ENCODE peak calls at places on chromosomes 2 and 18, in six cellular contexts. V, A, Y, L, X and G are unnamed samples.

GRCh38 chr18:55422456-55423185 is 165.4 kb downstream of the TCF4 start:
- ATAC-seq in V (no peak), A (no peak), Y (no peak), L (no peak), X (no peak), G (peak; percentile 35)

GRCh38 chr2:10347559-10347941 is 44.8 kb downstream of the HPCAL1 start:
- ATAC-seq in V (peak; percentile 68), A (no peak), Y (no peak), L (no peak), X (no peak), G (no peak)

GRCh38 chr18:63237911-63238710 is 81.5 kb downstream of the BCL2 start:
- ATAC-seq in V (peak; percentile 76), A (no peak), Y (peak; percentile 72), L (peak; percentile 85), X (peak; percentile 93), G (peak; percentile 82)

GRCh38 chr2:53896864-53897263 is 37.1 kb upstream of the GPR75 start:
- ATAC-seq in V (no peak), A (no peak), Y (no peak), L (no peak), X (peak; percentile 61), G (no peak)

GRCh38 chr2:65390134-65390533 is 42.3 kb downstream of the SPRED2 start:
- ATAC-seq in V (no peak), A (no peak), Y (peak; percentile 31), L (peak; percentile 38), X (no peak), G (no peak)

GRCh38 chr18:3411854-3412268 is 38.1 kb upstream of the TGIF1 start:
- ATAC-seq in V (peak; percentile 81), A (no peak), Y (peak; percentile 16), L (peak; percentile 89), X (no peak), G (peak; percentile 63)

GRCh38 chr2:106085441-106085911 is 108.6 kb downstream of the UXS1 start:
- ATAC-seq in V (peak; percentile 55), A (peak; percentile 96), Y (peak; percentile 81), L (peak; percentile 92), X (peak; percentile 96), G (no peak)

GRCh38 chr2:43355399-43355798 is 129.0 kb upstream of the ZFP36L2 start:
- ATAC-seq in V (no peak), A (no peak), Y (no peak), L (no peak), X (no peak), G (no peak)

GRCh38 chr2:227150222-227150936 is 13.6 kb downstream of the COL4A4 start:
- ATAC-seq in V (no peak), A (no peak), Y (no peak), L (no peak), X (no peak), G (no peak)

GRCh38 chr18:12839057-12839525 is 44.9 kb downstream of the PTPN2 start:
- ATAC-seq in V (no peak), A (no peak), Y (no peak), L (no peak), X (no peak), G (no peak)

GRCh38 chr2:191246820-191247380 is 1.7 kb downstream of the MYO1B start:
- ATAC-seq in V (no peak), A (no peak), Y (no peak), L (no peak), X (no peak), G (no peak)

GRCh38 chr2:191404568-191404991 is 159.4 kb downstream of the MYO1B start:
- ATAC-seq in V (no peak), A (no peak), Y (no peak), L (no peak), X (no peak), G (no peak)

GRCh38 chr2:60518567-60518966 is 34.9 kb downstream of the BCL11A start:
- ATAC-seq in V (no peak), A (no peak), Y (no peak), L (no peak), X (no peak), G (no peak)

GRCh38 chr18:46199515-46200147 is 95.4 kb downstream of the HAUS1 start:
- ATAC-seq in V (no peak), A (peak; percentile 89), Y (peak; percentile 90), L (peak; percentile 57), X (peak; percentile 90), G (no peak)

GRCh38 chr18:13112982-13113381 is 105.6 kb upstream of the LDLRAD4 start:
- ATAC-seq in V (peak; percentile 55), A (peak; percentile 97), Y (peak; percentile 89), L (peak; percentile 100), X (peak; percentile 100), G (peak; percentile 51)

GRCh38 chr2:168434164-168434563 is 21.9 kb upstream of the CERS6 start:
- ATAC-seq in V (no peak), A (no peak), Y (no peak), L (no peak), X (no peak), G (no peak)

GRCh38 chr2:121653035-121653434 is 3.8 kb upstream of the CLASP1 start:
- ATAC-seq in V (no peak), A (no peak), Y (no peak), L (no peak), X (no peak), G (no peak)

GRCh38 chr18:36470896-36471295 is 173.4 kb downstream of the FHOD3 start:
- ATAC-seq in V (no peak), A (no peak), Y (no peak), L (peak; percentile 42), X (no peak), G (no peak)

GRCh38 chr2:66772618-66773017 is 337.7 kb downstream of the MEIS1 start:
- ATAC-seq in V (no peak), A (no peak), Y (no peak), L (peak; percentile 40), X (peak; percentile 67), G (no peak)

GRCh38 chr2:175010848-175011254 is 5.7 kb upstream of the CHN1 start:
- ATAC-seq in V (no peak), A (no peak), Y (no peak), L (no peak), X (no peak), G (no peak)

GRCh38 chr2:122542646-122543045 is 787.2 kb downstream of the TSN start:
- ATAC-seq in V (no peak), A (no peak), Y (no peak), L (no peak), X (no peak), G (no peak)

GRCh38 chr2:74741076-74741460 is 87.0 kb downstream of the SEMA4F start:
- ATAC-seq in V (peak; percentile 56), A (no peak), Y (peak; percentile 88), L (peak; percentile 24), X (peak; percentile 45), G (peak; percentile 57)

GRCh38 chr2:136310005-136310495 is 192.1 kb upstream of the CXCR4 start:
- ATAC-seq in V (no peak), A (no peak), Y (peak; percentile 56), L (no peak), X (no peak), G (no peak)

GRCh38 chr2:206987810-206988209 is 48.5 kb downstream of the CPO start:
- ATAC-seq in V (no peak), A (no peak), Y (no peak), L (no peak), X (no peak), G (no peak)

GRCh38 chr2:7392076-7392787 is 475.0 kb downstream of the RNF144A start:
- ATAC-seq in V (no peak), A (peak; percentile 83), Y (no peak), L (no peak), X (no peak), G (no peak)

GRCh38 chr2:200658278-200658864 is 72.6 kb downstream of the AOX1 start:
- ATAC-seq in V (no peak), A (no peak), Y (no peak), L (peak; percentile 48), X (peak; percentile 38), G (no peak)

GRCh38 chr2:69975853-69976462 is 14.5 kb upstream of the ASPRV1 start:
- ATAC-seq in V (peak; percentile 23), A (peak; percentile 72), Y (no peak), L (no peak), X (peak; percentile 40), G (peak; percentile 31)

DNA sequence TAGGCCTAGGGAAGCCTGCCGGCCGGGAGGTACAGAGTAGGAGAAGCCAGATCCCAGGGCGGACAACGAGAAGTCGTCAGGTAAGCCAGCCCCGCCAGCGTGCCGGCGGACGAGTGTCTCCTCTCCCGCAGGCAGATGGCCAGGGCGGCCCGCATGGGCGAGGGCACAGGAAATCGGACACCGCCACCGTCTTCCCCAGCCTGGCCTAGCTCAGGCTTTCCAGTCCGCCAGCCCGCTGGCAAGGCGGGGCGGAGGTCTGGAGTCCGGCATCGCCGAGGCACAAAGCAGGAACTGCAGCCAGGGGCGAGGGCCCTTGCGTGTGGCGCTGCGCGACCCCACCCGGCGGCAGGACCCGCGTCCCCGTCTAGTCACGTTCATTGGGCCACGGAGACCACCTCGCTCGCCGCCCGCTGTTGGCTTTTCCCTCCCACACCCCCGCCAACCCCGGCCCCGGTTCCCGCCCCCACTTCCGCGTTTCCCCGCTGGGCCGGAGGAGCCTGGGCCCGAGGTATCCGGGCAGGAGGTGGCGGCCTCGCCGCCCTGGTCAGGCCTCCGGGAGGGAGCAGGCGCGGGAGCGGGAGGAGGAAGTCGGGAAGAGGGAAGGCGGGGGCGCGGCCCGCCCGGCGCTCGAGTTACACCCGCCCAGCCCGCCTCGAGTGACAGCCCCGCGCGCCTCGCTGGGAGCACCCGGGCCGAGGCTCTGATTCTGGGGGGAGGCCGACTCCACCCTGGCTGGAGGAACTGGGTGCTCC is at the start of gene GPD2:
- ATAC-seq in V (peak; percentile 98), A (peak; percentile 89), Y (peak; percentile 97), L (peak; percentile 92), X (peak; percentile 87), G (peak; percentile 96)
- TF ChIP-seq POLR2AphosphoS5 in V (peak; percentile 85), A (peak; percentile 30), Y (peak; percentile 72), L (peak; percentile 57), X (no peak), G (peak; percentile 84)

GRCh38 chr2:230152334-230152733 is 67.5 kb downstream of the SP110 start:
- ATAC-seq in V (no peak), A (no peak), Y (no peak), L (no peak), X (no peak), G (no peak)
- TF ChIP-seq POLR2AphosphoS5 in V (no peak), A (no peak), Y (no peak), L (no peak), X (no peak), G (no peak)

GRCh38 chr2:218873359-218874194 is 7.1 kb upstream of the WNT10A start:
- ATAC-seq in V (no peak), A (no peak), Y (no peak), L (peak; percentile 49), X (peak; percentile 19), G (no peak)
- TF ChIP-seq POLR2AphosphoS5 in V (no peak), A (no peak), Y (no peak), L (no peak), X (no peak), G (no peak)

DNA sequence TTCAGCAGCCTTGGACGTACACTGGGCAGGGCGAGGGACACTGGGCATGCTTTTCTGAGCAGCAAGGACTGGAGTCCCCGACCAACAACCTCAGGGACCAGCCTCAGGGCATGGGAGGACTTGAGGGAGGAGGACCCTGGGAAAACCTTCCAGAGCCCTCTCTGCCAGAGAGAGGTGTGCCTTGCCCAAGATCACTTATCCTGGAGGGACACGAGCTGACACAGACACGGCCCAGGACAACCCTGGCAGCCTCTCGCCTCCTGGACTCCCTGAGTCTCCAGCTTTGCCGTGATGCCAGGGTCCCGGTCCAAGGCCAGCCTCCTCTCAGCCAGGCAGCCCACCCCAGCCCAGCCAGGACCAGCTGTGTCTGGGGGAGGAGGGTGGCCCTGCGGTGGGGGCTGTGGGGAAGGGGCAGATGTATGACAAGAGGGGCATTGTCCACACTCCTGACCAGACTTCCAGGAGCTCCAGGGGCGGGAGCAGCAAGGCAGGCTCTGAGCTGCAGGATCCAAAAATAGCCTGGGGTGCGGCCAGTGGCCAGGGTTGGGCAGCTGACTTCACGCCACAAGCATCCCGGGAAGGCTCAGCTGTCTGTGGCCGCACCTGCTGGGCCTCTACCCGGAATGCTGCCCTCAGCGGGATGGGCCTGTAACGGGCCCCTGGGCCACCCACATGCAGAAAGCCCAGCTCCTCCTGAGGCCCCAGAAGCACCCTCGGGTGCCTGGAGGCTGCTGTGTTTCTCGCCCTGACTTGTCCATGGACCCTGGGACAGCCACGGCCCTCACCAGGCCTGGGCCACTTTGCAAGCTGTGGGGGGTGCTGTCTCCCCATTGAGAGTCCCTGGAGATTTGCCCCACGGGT is 65.5 kb upstream of the GPC1 start:
- ATAC-seq in V (peak; percentile 79), A (no peak), Y (peak; percentile 56), L (no peak), X (peak; percentile 22), G (peak; percentile 87)
- TF ChIP-seq POLR2AphosphoS5 in V (no peak), A (no peak), Y (no peak), L (no peak), X (no peak), G (peak; percentile 75)